ENCODE peak calls at places on chromosomes 1 and 21, in five cellular contexts. One of them, this sample, is unnamed.

GRCh38 chr1:35885961-35886558 is 3.1 kb downstream of the AGO1 start:
- DNase-seq in memory B cell: no peak
- DNase-seq in stimulated activated CD8-positive, alpha-beta memory T cell treated with anti-CD3 and anti-CD28 coated beads, Interleukin-7, amount 100 ng/mL, for 1 hour: no peak
- DNase-seq in iPS DF 6.9: peak
- DNase-seq in nucleus accumbens: no peak
- DNase-seq in this sample: no peak

GRCh38 chr1:205735218-205735617 is 14.8 kb downstream of the NUCKS1 start:
- DNase-seq in memory B cell: no peak
- DNase-seq in stimulated activated CD8-positive, alpha-beta memory T cell treated with anti-CD3 and anti-CD28 coated beads, Interleukin-7, amount 100 ng/mL, for 1 hour: no peak
- DNase-seq in nucleus accumbens: no peak
- DNase-seq in iPS DF 6.9: no peak
- DNase-seq in this sample: no peak

GRCh38 chr21:36478941-36479340 is 981 bp downstream of the CLDN14 start:
- DNase-seq in memory B cell: no peak
- DNase-seq in stimulated activated CD8-positive, alpha-beta memory T cell treated with anti-CD3 and anti-CD28 coated beads, Interleukin-7, amount 100 ng/mL, for 1 hour: no peak
- DNase-seq in iPS DF 6.9: no peak
- DNase-seq in nucleus accumbens: peak
- DNase-seq in this sample: peak

GRCh38 chr1:93617670-93618488 is 63.8 kb downstream of the BCAR3 start:
- DNase-seq in nucleus accumbens: no peak
- DNase-seq in stimulated activated CD8-positive, alpha-beta memory T cell treated with anti-CD3 and anti-CD28 coated beads, Interleukin-7, amount 100 ng/mL, for 1 hour: no peak
- DNase-seq in iPS DF 6.9: no peak
- DNase-seq in memory B cell: no peak
- DNase-seq in this sample: peak

GRCh38 chr1:61953076-61953789 is 211.0 kb downstream of the PATJ start:
- DNase-seq in iPS DF 6.9: no peak
- DNase-seq in memory B cell: no peak
- DNase-seq in nucleus accumbens: no peak
- DNase-seq in stimulated activated CD8-positive, alpha-beta memory T cell treated with anti-CD3 and anti-CD28 coated beads, Interleukin-7, amount 100 ng/mL, for 1 hour: no peak
- DNase-seq in this sample: no peak

GRCh38 chr1:93109578-93109977 is 30.5 kb downstream of the MTF2 start:
- DNase-seq in memory B cell: no peak
- DNase-seq in iPS DF 6.9: no peak
- DNase-seq in stimulated activated CD8-positive, alpha-beta memory T cell treated with anti-CD3 and anti-CD28 coated beads, Interleukin-7, amount 100 ng/mL, for 1 hour: no peak
- DNase-seq in nucleus accumbens: no peak
- DNase-seq in this sample: no peak

GRCh38 chr21:38804617-38805281 is 980 bp upstream of the ETS2 start:
- DNase-seq in iPS DF 6.9: no peak
- DNase-seq in nucleus accumbens: peak
- DNase-seq in memory B cell: no peak
- DNase-seq in stimulated activated CD8-positive, alpha-beta memory T cell treated with anti-CD3 and anti-CD28 coated beads, Interleukin-7, amount 100 ng/mL, for 1 hour: no peak
- DNase-seq in this sample: no peak

GRCh38 chr1:116321766-116322175 is 51.3 kb upstream of the ATP1A1 start:
- DNase-seq in memory B cell: no peak
- DNase-seq in iPS DF 6.9: no peak
- DNase-seq in nucleus accumbens: no peak
- DNase-seq in stimulated activated CD8-positive, alpha-beta memory T cell treated with anti-CD3 and anti-CD28 coated beads, Interleukin-7, amount 100 ng/mL, for 1 hour: no peak
- DNase-seq in this sample: no peak

GRCh38 chr1:157348538-157349480 is 203.5 kb downstream of the FCRL5 start:
- DNase-seq in iPS DF 6.9: no peak
- DNase-seq in stimulated activated CD8-positive, alpha-beta memory T cell treated with anti-CD3 and anti-CD28 coated beads, Interleukin-7, amount 100 ng/mL, for 1 hour: no peak
- DNase-seq in memory B cell: no peak
- DNase-seq in nucleus accumbens: no peak
- DNase-seq in this sample: no peak

GRCh38 chr1:92536593-92537332 is 50.0 kb upstream of the GFI1 start:
- DNase-seq in nucleus accumbens: no peak
- DNase-seq in iPS DF 6.9: no peak
- DNase-seq in memory B cell: no peak
- DNase-seq in stimulated activated CD8-positive, alpha-beta memory T cell treated with anti-CD3 and anti-CD28 coated beads, Interleukin-7, amount 100 ng/mL, for 1 hour: no peak
- DNase-seq in this sample: no peak

GRCh38 chr1:150615346-150616201 is 13.8 kb downstream of the ENSA start:
- DNase-seq in stimulated activated CD8-positive, alpha-beta memory T cell treated with anti-CD3 and anti-CD28 coated beads, Interleukin-7, amount 100 ng/mL, for 1 hour: no peak
- DNase-seq in nucleus accumbens: no peak
- DNase-seq in iPS DF 6.9: no peak
- DNase-seq in memory B cell: no peak
- DNase-seq in this sample: peak

GRCh38 chr1:229156819-229157218 is 114.1 kb upstream of the RAB4A start:
- DNase-seq in iPS DF 6.9: no peak
- DNase-seq in stimulated activated CD8-positive, alpha-beta memory T cell treated with anti-CD3 and anti-CD28 coated beads, Interleukin-7, amount 100 ng/mL, for 1 hour: no peak
- DNase-seq in nucleus accumbens: no peak
- DNase-seq in memory B cell: no peak
- DNase-seq in this sample: peak

GRCh38 chr1:201646623-201647022 is 107.7 kb downstream of the NAV1 start:
- DNase-seq in stimulated activated CD8-positive, alpha-beta memory T cell treated with anti-CD3 and anti-CD28 coated beads, Interleukin-7, amount 100 ng/mL, for 1 hour: no peak
- DNase-seq in nucleus accumbens: peak
- DNase-seq in memory B cell: no peak
- DNase-seq in iPS DF 6.9: no peak
- DNase-seq in this sample: no peak

GRCh38 chr1:163168053-163168452 is 34.7 kb downstream of the RGS5 start:
- DNase-seq in memory B cell: no peak
- DNase-seq in iPS DF 6.9: no peak
- DNase-seq in stimulated activated CD8-positive, alpha-beta memory T cell treated with anti-CD3 and anti-CD28 coated beads, Interleukin-7, amount 100 ng/mL, for 1 hour: no peak
- DNase-seq in nucleus accumbens: no peak
- DNase-seq in this sample: no peak